ENCODE peak calls at places on chromosomes 3 and 15, in ten cellular contexts. J is CD4-positive, alpha-beta T cell; L is germinal center; G is aorta; Q is nucleus accumbens; Z is activated CD8-positive, alpha-beta T cell treated with anti-CD3 and anti-CD28 coated beads for 36 hours; T is A549; U is T-helper 17 cell; W is mesendoderm; Y is fibroblast of the conjunctiva. S is an unnamed sample.

GRCh38 chr3:197309528-197310361 is 11.3 kb upstream of the DLG1 start:
- DNase-seq in J (no peak), L (no peak), G (no peak), Q (no peak), Z (peak; percentile 15), T (no peak), U (no peak), W (no peak), Y (peak; percentile 78), S (no peak)

GRCh38 chr3:109460961-109461360 is 123.6 kb upstream of the DPPA4 start:
- DNase-seq in J (no peak), L (no peak), G (no peak), Q (no peak), Z (no peak), T (no peak), U (no peak), W (no peak), Y (no peak), S (no peak)

GRCh38 chr15:34644061-34644460 is 60.6 kb upstream of the GOLGA8B start:
- DNase-seq in J (no peak), L (no peak), G (no peak), Q (no peak), Z (no peak), T (no peak), U (no peak), W (peak; percentile 12), Y (peak; percentile 10), S (no peak)

GRCh38 chr3:33196538-33196937 is 22.1 kb downstream of the SUSD5 start:
- DNase-seq in J (no peak), L (no peak), G (no peak), Q (no peak), Z (no peak), T (no peak), U (no peak), W (no peak), Y (no peak), S (no peak)

GRCh38 chr15:101397521-101398003 is 91.9 kb downstream of the PCSK6 start:
- DNase-seq in J (no peak), L (no peak), G (no peak), Q (no peak), Z (peak; percentile 37), T (no peak), U (no peak), W (no peak), Y (no peak), S (no peak)

GRCh38 chr3:76383781-76384180 is 598.4 kb upstream of the ZNF717 start:
- DNase-seq in J (no peak), L (no peak), G (no peak), Q (peak; percentile 4), Z (no peak), T (no peak), U (no peak), W (no peak), Y (no peak), S (no peak)

GRCh38 chr15:98039596-98039995 is 79.1 kb downstream of the ARRDC4 start:
- DNase-seq in J (no peak), L (no peak), G (no peak), Q (no peak), Z (no peak), T (no peak), U (no peak), W (no peak), Y (no peak), S (no peak)

GRCh38 chr15:68843425-68844311 is 23.0 kb upstream of the ANP32A start:
- DNase-seq in J (no peak), L (no peak), G (no peak), Q (no peak), Z (peak; percentile 52), T (no peak), U (no peak), W (peak; percentile 69), Y (no peak), S (no peak)

GRCh38 chr3:31462050-31462569 is 70.6 kb upstream of the STT3B start:
- DNase-seq in J (peak; percentile 33), L (peak; percentile 42), G (no peak), Q (no peak), Z (peak; percentile 27), T (no peak), U (no peak), W (peak; percentile 38), Y (no peak), S (no peak)

GRCh38 chr15:85414037-85414436 is 33.6 kb downstream of the AKAP13 start:
- DNase-seq in J (no peak), L (no peak), G (no peak), Q (no peak), Z (no peak), T (no peak), U (no peak), W (no peak), Y (no peak), S (no peak)

GRCh38 chr15:29222129-29222853 is 47.3 kb downstream of the NSMCE3 start:
- DNase-seq in J (no peak), L (no peak), G (no peak), Q (no peak), Z (no peak), T (no peak), U (no peak), W (peak; percentile 48), Y (no peak), S (no peak)

GRCh38 chr15:98957655-98958054 is 49.9 kb downstream of the PGPEP1L start:
- DNase-seq in J (no peak), L (no peak), G (no peak), Q (no peak), Z (no peak), T (no peak), U (no peak), W (no peak), Y (no peak), S (no peak)

GRCh38 chr3:45078910-45079522 is 52.9 kb downstream of the CLEC3B start:
- DNase-seq in J (no peak), L (no peak), G (no peak), Q (no peak), Z (no peak), T (no peak), U (no peak), W (peak; percentile 63), Y (no peak), S (no peak)

GRCh38 chr3:172194702-172195392 is 155.5 kb downstream of the FNDC3B start:
- DNase-seq in J (no peak), L (no peak), G (no peak), Q (no peak), Z (no peak), T (peak; percentile 55), U (no peak), W (peak; percentile 97), Y (peak; percentile 54), S (no peak)

GRCh38 chr3:24151595-24151994 is 206.5 kb downstream of the NR1D2 start:
- DNase-seq in J (no peak), L (no peak), G (no peak), Q (no peak), Z (no peak), T (no peak), U (no peak), W (no peak), Y (no peak), S (no peak)

GRCh38 chr3:156728267-156728985 is 54.0 kb downstream of the TIPARP start:
- DNase-seq in J (no peak), L (no peak), G (no peak), Q (no peak), Z (no peak), T (no peak), U (no peak), W (no peak), Y (no peak), S (no peak)

GRCh38 chr15:68626283-68626682 is 47.5 kb downstream of the CORO2B start:
- DNase-seq in J (no peak), L (no peak), G (no peak), Q (no peak), Z (no peak), T (no peak), U (no peak), W (no peak), Y (no peak), S (no peak)

GRCh38 chr15:60591491-60592385 is 112.8 kb upstream of the ICE2 start:
- DNase-seq in J (no peak), L (peak; percentile 50), G (peak; percentile 72), Q (peak; percentile 51), Z (peak; percentile 69), T (peak; percentile 25), U (peak; percentile 14), W (peak; percentile 74), Y (no peak), S (no peak)

GRCh38 chr15:33068007-33068441 is 126.5 kb downstream of the FMN1 start:
- DNase-seq in J (no peak), L (peak; percentile 22), G (peak; percentile 88), Q (peak; percentile 9), Z (peak; percentile 16), T (peak; percentile 72), U (no peak), W (peak; percentile 79), Y (no peak), S (no peak)

GRCh38 chr3:43349759-43350158 is 63.4 kb downstream of the SNRK start:
- DNase-seq in J (no peak), L (no peak), G (no peak), Q (no peak), Z (no peak), T (no peak), U (no peak), W (no peak), Y (no peak), S (no peak)

GRCh38 chr15:25175033-25175788 is 220.4 kb downstream of the SNRPN start:
- DNase-seq in J (no peak), L (no peak), G (peak; percentile 26), Q (no peak), Z (no peak), T (no peak), U (no peak), W (no peak), Y (no peak), S (peak; percentile 7)

GRCh38 chr3:52310861-52311566 is 5.1 kb upstream of the DNAH1 start:
- DNase-seq in J (no peak), L (peak; percentile 49), G (no peak), Q (no peak), Z (peak; percentile 91), T (no peak), U (no peak), W (no peak), Y (no peak), S (no peak)

GRCh38 chr15:66292261-66293084 is 895 bp upstream of the DIS3L start:
- DNase-seq in J (no peak), L (no peak), G (no peak), Q (no peak), Z (no peak), T (no peak), U (no peak), W (no peak), Y (no peak), S (no peak)

GRCh38 chr3:16809482-16809881 is 75.3 kb upstream of the PLCL2 start:
- DNase-seq in J (no peak), L (no peak), G (no peak), Q (no peak), Z (no peak), T (no peak), U (no peak), W (no peak), Y (no peak), S (no peak)

GRCh38 chr15:49387471-49387870 is 35.6 kb upstream of the FGF7 start:
- DNase-seq in J (no peak), L (no peak), G (no peak), Q (no peak), Z (no peak), T (no peak), U (no peak), W (no peak), Y (no peak), S (no peak)

GRCh38 chr3:50179710-50180109 is 11.7 kb upstream of the GNAT1 start:
- DNase-seq in J (no peak), L (no peak), G (no peak), Q (no peak), Z (no peak), T (no peak), U (no peak), W (no peak), Y (no peak), S (no peak)

GRCh38 chr3:100797921-100798491 is 88.7 kb downstream of the TFG start:
- DNase-seq in J (no peak), L (no peak), G (no peak), Q (no peak), Z (no peak), T (no peak), U (no peak), W (no peak), Y (no peak), S (no peak)

GRCh38 chr3:141218204-141218603 is 13.4 kb upstream of the PXYLP1 start:
- DNase-seq in J (no peak), L (no peak), G (no peak), Q (no peak), Z (no peak), T (no peak), U (no peak), W (no peak), Y (no peak), S (no peak)

S was measured in omental fat pad.